ENCODE peak calls at places on chromosomes 6 and 20, in five cellular contexts. L, K, T, V and S are unnamed samples.

GRCh38 chr6:100432136-100432535 is 32.6 kb downstream of the SIM1 start:
- DNase-seq in V (no peak), K (no peak), T (no peak), L (no peak), S (peak)

GRCh38 chr20:25076731-25077609 is 5.0 kb downstream of the VSX1 start:
- DNase-seq in K (peak), L (peak), V (peak), T (no peak), S (peak)

GRCh38 chr6:514396-514973 is 122.9 kb downstream of the IRF4 start:
- DNase-seq in K (no peak), V (peak), T (no peak), L (no peak), S (no peak)

GRCh38 chr20:25744261-25744660 is 47.6 kb upstream of the ZNF337 start:
- DNase-seq in V (no peak), K (no peak), L (no peak), T (no peak), S (no peak)

GRCh38 chr6:1627884-1628550 is 18.3 kb downstream of the FOXC1 start:
- DNase-seq in L (no peak), T (no peak), V (no peak), K (no peak), S (no peak)

GRCh38 chr6:89818977-89819335 is 638 bp downstream of the MDN1 start:
- DNase-seq in L (peak), V (peak), T (no peak), K (peak), S (peak)

GRCh38 chr6:169019111-169019510 is 234.5 kb downstream of the THBS2 start:
- DNase-seq in V (no peak), T (no peak), L (no peak), K (no peak), S (no peak)

GRCh38 chr6:11854418-11855165 is 76.0 kb upstream of the ADTRP start:
- DNase-seq in V (peak), T (no peak), K (peak), L (peak), S (no peak)

GRCh38 chr6:73152998-73153757 is 72.1 kb downstream of the KHDC1L start:
- DNase-seq in L (no peak), K (peak), V (no peak), T (no peak), S (no peak)

GRCh38 chr20:20261159-20261558 is 106.7 kb upstream of the INSM1 start:
- DNase-seq in K (no peak), T (no peak), L (no peak), V (no peak), S (peak)

GRCh38 chr6:168037242-168037641 is 39.8 kb downstream of the KIF25 start:
- DNase-seq in T (no peak), K (no peak), V (no peak), L (no peak), S (no peak)

GRCh38 chr20:9241232-9241692 is 172.4 kb downstream of the PLCB4 start:
- DNase-seq in T (no peak), K (peak), L (peak), V (peak), S (no peak)

GRCh38 chr6:34232901-34233300 is 3.8 kb upstream of the HMGA1 start:
- DNase-seq in K (no peak), T (no peak), L (no peak), V (no peak), S (no peak)

GRCh38 chr6:139649718-139650117 is 275.3 kb upstream of the CITED2 start:
- DNase-seq in V (no peak), K (no peak), T (no peak), L (no peak), S (no peak)

GRCh38 chr6:25250878-25251277 is 28.3 kb upstream of the CARMIL1 start:
- DNase-seq in L (peak), K (peak), T (no peak), V (peak), S (no peak)

GRCh38 chr6:152380351-152380767 is 256.8 kb downstream of the SYNE1 start:
- DNase-seq in L (peak), V (peak), T (no peak), K (peak), S (no peak)

GRCh38 chr6:29426654-29427053 is 11.9 kb downstream of the OR12D1 start:
- DNase-seq in T (no peak), V (no peak), K (peak), L (no peak), S (no peak)

GRCh38 chr20:13029687-13030510 is 21.1 kb downstream of the SPTLC3 start:
- DNase-seq in V (peak), K (peak), T (no peak), L (peak), S (no peak)

GRCh38 chr6:151534576-151534975 is 40.8 kb downstream of the CCDC170 start:
- DNase-seq in V (peak), K (no peak), T (no peak), L (no peak), S (no peak)

GRCh38 chr6:85404497-85405174 is 45.2 kb upstream of the NT5E start:
- DNase-seq in T (peak), L (peak), V (peak), K (peak), S (no peak)

GRCh38 chr6:44225579-44226325 is 2.4 kb downstream of the SLC29A1 start:
- DNase-seq in L (no peak), K (no peak), T (no peak), V (no peak), S (no peak)

GRCh38 chr6:44226368-44227137 is 3.2 kb downstream of the SLC29A1 start:
- DNase-seq in K (no peak), T (no peak), V (no peak), L (no peak), S (no peak)

GRCh38 chr6:44223471-44224153 is at the start of gene SLC29A1:
- DNase-seq in V (peak), T (peak), K (peak), L (peak), S (peak)

GRCh38 chr6:44224154-44224977 is 971 bp downstream of the SLC29A1 start:
- DNase-seq in V (no peak), L (no peak), T (no peak), K (peak), S (no peak)

DNA sequence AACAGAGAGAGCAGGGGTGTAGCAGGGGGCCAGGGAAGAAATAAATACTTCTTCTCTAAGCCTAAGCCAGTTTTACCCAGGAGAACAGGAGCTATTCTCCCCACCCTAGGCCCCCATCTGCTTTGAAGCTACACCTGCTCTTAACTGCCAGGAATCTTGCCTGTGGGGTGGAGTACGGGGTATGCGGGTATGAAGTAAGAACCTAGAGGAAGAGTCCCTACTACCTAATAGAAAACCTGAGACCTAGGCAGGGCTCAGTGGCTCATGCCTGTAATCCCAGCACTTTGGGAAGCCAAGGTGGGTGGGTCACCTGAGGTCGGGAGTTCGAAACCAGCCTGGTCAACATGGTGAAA is 1.6 kb downstream of the SLC29A1 start:
- DNase-seq in K (no peak), L (no peak), T (no peak), V (no peak), S (no peak)
- H3K4me3 ChIP-seq in K (peak), L (no peak), T (no peak), V (no peak), S (peak)

DNA sequence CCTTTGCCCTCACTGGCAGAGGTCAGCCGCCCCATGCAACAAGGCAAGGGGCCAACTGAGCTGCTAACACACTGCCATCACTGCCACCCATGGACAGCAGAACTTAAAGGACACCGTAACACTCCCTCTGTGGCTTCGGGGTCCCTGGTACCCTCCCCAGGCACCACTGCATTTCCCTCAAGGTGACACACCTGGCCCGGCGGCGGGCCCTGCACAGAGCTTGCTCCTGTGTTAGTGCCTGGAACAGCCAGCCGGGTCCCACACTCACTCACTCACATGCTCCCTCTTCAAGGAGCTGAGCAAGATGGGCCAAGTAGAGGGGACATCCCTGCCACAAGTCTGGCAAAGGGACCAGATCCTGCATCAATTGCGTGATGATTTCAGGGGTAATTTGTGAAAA is 126.5 kb upstream of the SOX4 start:
- DNase-seq in T (no peak), L (no peak), K (no peak), V (no peak), S (no peak)
- H3K4me3 ChIP-seq in T (no peak), L (no peak), K (no peak), V (no peak), S (no peak)

GRCh38 chr20:45467172-45467571 is 2.4 kb upstream of the WFDC2 start:
- DNase-seq in V (no peak), T (no peak), K (no peak), L (no peak), S (no peak)

GRCh38 chr20:45469336-45470261 is at the start of gene WFDC2:
- DNase-seq in K (no peak), V (no peak), T (peak), L (no peak), S (no peak)

GRCh38 chr20:45467861-45468260 is 1.7 kb upstream of the WFDC2 start:
- DNase-seq in V (no peak), T (peak), L (no peak), K (no peak), S (no peak)

GRCh38 chr20:45470939-45471338 is 1.4 kb downstream of the WFDC2 start:
- DNase-seq in L (no peak), V (no peak), T (no peak), K (no peak), S (no peak)

DNA sequence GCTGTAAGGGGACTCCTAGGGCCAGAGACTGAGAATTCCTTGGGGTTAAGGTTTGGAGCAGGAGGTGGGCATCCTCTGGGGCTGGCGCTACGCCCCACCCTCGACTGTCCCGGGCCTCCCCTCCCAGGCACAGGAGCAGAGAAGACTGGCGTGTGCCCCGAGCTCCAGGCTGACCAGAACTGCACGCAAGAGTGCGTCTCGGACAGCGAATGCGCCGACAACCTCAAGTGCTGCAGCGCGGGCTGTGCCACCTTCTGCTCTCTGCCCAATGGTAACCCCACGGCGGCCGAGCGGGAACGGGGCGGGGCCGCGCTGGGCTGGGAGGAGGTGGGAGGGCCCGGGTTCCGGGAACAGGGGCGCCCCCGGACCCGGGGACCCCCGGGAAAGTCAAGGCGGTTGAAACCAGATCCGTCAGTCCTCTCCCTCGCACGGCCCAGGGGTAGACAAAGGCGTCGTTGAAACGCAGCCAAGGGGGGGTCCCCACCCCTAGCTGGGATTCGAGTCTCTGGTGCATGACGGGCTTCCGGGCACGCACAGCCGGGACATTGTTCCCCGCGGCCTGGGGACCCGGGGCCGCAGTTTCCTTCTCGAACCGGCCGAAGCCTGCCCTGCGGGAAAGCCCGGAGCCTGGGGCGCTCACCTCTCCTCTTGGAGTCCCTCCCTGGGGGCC is 844 bp downstream of the WFDC2 start:
- DNase-seq in V (no peak), T (peak), L (no peak), K (no peak), S (no peak)
- H3K4me3 ChIP-seq in V (peak), T (no peak), L (peak), K (no peak), S (no peak)

GRCh38 chr6:49553353-49553752 is 2.9 kb downstream of the C6orf141 start:
- DNase-seq in K (peak), V (no peak), L (peak), T (no peak), S (no peak)

GRCh38 chr6:49551866-49552129 is 1.3 kb downstream of the C6orf141 start:
- DNase-seq in L (no peak), K (no peak), V (no peak), T (no peak), S (no peak)

GRCh38 chr6:49550413-49551125 is at the start of gene C6orf141:
- DNase-seq in L (no peak), T (peak), V (no peak), K (peak), S (no peak)

GRCh38 chr6:49551126-49551865 is 828 bp downstream of the C6orf141 start:
- DNase-seq in K (peak), T (no peak), V (no peak), L (no peak), S (no peak)

GRCh38 chr6:49552596-49552995 is 2.1 kb downstream of the C6orf141 start:
- DNase-seq in K (peak), V (no peak), L (no peak), T (no peak), S (no peak)
- H3K4me3 ChIP-seq in K (peak), V (no peak), L (no peak), T (no peak), S (no peak)

DNA sequence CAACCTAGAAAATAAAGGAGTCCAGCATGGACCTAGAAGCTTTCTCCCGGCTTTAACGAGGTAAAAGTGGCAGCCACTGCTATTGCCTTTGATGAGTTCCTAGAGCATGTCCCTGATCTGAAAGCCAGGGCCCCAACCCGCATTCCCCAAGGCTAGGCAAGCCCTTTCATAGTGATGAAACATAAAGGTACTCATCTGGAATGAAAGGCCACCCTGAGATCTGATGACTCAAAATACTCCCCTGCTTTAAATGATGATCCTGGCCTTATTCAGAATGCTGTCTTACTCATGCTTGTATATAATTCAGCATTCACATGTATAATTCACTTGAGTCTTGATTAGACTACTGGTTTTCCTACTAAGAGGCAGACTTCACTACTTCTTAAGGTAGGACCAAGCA is 21.3 kb downstream of the TTPAL start:
- DNase-seq in V (peak), K (peak), T (no peak), L (peak), S (no peak)
- H3K4me3 ChIP-seq in V (no peak), K (peak), T (no peak), L (no peak), S (no peak)

GRCh38 chr20:19143890-19144289 is 68.6 kb upstream of the SLC24A3 start:
- DNase-seq in L (no peak), V (no peak), T (no peak), K (no peak), S (no peak)

GRCh38 chr20:19137641-19138040 is 74.8 kb upstream of the SLC24A3 start:
- DNase-seq in K (peak), L (no peak), V (no peak), T (no peak), S (no peak)

DNA sequence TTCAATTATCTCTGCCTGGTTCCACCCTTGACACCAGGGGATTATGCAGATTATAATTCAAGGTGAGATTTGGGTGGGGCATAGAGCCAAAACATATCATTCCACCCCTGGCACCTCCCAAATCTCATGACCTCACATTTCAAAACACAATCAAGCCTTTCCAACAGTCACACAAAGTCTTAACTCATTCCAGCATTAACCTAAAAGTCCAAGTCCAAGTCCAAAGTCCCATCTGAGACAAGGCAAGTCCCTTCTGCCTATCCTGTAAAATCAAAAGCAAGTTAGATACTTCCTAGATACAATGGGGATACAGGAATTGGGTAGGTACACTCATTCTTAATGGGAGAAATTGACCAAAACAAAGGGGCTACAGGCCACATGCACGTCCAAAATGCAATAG is 73.7 kb upstream of the SLC24A3 start:
- DNase-seq in L (no peak), V (no peak), T (no peak), K (no peak), S (no peak)
- H3K4me3 ChIP-seq in L (no peak), V (no peak), T (no peak), K (no peak), S (no peak)

GRCh38 chr6:80988892-80989291 is 763.6 kb downstream of the TENT5A start:
- DNase-seq in K (no peak), L (no peak), T (no peak), V (no peak), S (no peak)
- H3K4me3 ChIP-seq in K (no peak), L (no peak), T (no peak), V (no peak), S (no peak)

GRCh38 chr6:106630366-106630765 is 988 bp downstream of the QRSL1 start:
- DNase-seq in T (no peak), V (peak), L (no peak), K (no peak), S (peak)
- H3K4me3 ChIP-seq in T (no peak), V (peak), L (peak), K (peak), S (peak)

DNA sequence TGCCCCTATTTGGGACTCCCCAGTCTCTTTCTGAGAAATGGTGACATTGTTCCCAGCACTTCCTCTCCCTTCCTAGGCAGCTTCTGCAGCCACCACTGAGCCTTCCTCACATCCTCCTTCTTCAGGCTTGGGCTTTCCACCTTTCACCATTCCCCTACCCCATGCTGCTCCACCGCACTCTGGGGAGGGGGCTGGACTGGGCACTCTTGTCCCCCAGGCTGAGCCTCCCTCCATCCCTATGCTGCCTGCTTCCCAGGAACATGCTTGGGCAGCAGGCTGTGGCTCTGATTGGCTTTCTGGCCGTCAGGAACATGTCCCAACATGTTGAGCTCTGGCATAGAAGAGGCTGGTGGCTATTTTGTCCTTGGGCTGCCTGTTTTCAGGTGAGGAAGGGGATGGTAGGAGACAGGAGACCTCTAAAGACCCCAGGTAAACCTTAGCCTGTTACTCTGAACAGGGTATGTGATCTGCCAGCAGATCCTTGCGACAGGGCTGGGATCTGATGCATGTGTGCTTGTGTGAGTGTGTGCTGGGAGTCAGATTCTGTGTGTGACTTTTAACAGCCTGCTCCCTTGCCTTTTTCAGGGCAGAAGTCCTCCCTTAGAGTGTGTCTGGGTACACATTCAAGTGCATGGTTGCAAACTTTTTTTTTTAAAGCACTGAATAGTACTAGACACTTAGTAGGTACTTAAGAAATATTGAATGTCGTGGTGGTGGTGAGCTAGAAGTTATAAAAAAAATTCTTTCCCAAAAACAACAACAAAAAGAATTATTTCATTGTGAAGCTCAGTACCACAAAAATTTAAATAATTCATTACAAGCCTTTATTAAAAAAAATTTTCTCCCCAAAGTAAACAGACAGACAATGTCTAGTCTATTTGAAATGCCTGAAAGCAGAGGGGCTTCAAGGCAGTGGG is 2.1 kb upstream of the CDKN1A start:
- DNase-seq in K (no peak), T (no peak), L (no peak), V (peak), S (no peak)
- H3K4me3 ChIP-seq in K (no peak), T (no peak), L (peak), V (no peak), S (no peak)